ENCODE peak calls at places on chromosomes 2 and 18, in nine cellular contexts. X is AG08395; R is GM20000; H is activated gamma-delta T cell treated with anti-CD3 and anti-CD28 coated beads, Interleukin-2, amount 50 U/mL, for 16 hours; N is fibroblast of the aortic adventitia; S is B cell; A is COR-L47; Y is activated naive CD4-positive, alpha-beta T cell treated with anti-CD3 and anti-CD28 coated beads, Interleukin-2, amount 10 ng/mL, durations not matched to agents 7 days and 5 days; E is NCI-H345. J is an unnamed sample.

GRCh38 chr2:8574196-8575010 is 107.5 kb upstream of the ID2 start:
- DNase-seq in X (peak; percentile 21), R (peak; percentile 72), H (no peak), N (no peak), S (no peak), A (no peak), Y (no peak), E (no peak), J (no peak)

GRCh38 chr2:114426111-114426510 is 16.3 kb upstream of the DPP10 start:
- DNase-seq in X (no peak), R (no peak), H (no peak), N (no peak), S (no peak), A (no peak), Y (no peak), E (no peak), J (no peak)

GRCh38 chr18:74524097-74524496 is 10.2 kb upstream of the CNDP1 start:
- DNase-seq in X (no peak), R (no peak), H (no peak), N (no peak), S (no peak), A (peak; percentile 40), Y (no peak), E (peak; percentile 80), J (no peak)

GRCh38 chr2:240237609-240238151 is 97.2 kb upstream of the OTOS start:
- DNase-seq in X (no peak), R (no peak), H (no peak), N (peak; percentile 85), S (no peak), A (peak; percentile 26), Y (peak; percentile 8), E (peak; percentile 71), J (no peak)

GRCh38 chr2:169366066-169366465 is 3.7 kb upstream of the LRP2 start:
- DNase-seq in X (no peak), R (no peak), H (no peak), N (no peak), S (no peak), A (no peak), Y (no peak), E (no peak), J (no peak)

GRCh38 chr2:169815849-169816248 is 8.9 kb downstream of the METTL5 start:
- DNase-seq in X (peak; percentile 34), R (no peak), H (no peak), N (peak; percentile 43), S (no peak), A (no peak), Y (no peak), E (no peak), J (peak; percentile 67)

GRCh38 chr2:13091463-13091862 is 374.7 kb downstream of the TRIB2 start:
- DNase-seq in X (no peak), R (no peak), H (no peak), N (no peak), S (no peak), A (no peak), Y (no peak), E (no peak), J (no peak)

GRCh38 chr2:46460241-46460921 is 19.0 kb upstream of the TMEM247 start:
- DNase-seq in X (no peak), R (no peak), H (no peak), N (no peak), S (no peak), A (peak; percentile 30), Y (no peak), E (no peak), J (no peak)

GRCh38 chr2:132009874-132010521 is 151.8 kb downstream of the ANKRD30BL start:
- DNase-seq in X (no peak), R (no peak), H (no peak), N (no peak), S (no peak), A (no peak), Y (no peak), E (no peak), J (no peak)